ENCODE peak calls at places on chromosome 11, in four cellular contexts. One of them, this sample, is unnamed. For H3K27me3, the result is how much of the 10 kb centered on the place peaks cover.

GRCh38 chr11:64765841-64766682 is 6.3 kb upstream of the PYGM start:
- DNase-seq in pancreas: no peak
- DNase-seq in fibroblast of lung: no peak
- DNase-seq in neural progenitor cell: no peak
- DNase-seq in this sample: peak

GRCh38 chr11:63961608-63962412 is 12.6 kb upstream of the COX8A start:
- DNase-seq in pancreas: no peak
- DNase-seq in neural progenitor cell: peak
- DNase-seq in fibroblast of lung: peak
- DNase-seq in this sample: no peak

GRCh38 chr11:126862664-126863247 is 137.8 kb downstream of the KIRREL3 start:
- DNase-seq in pancreas: no peak
- DNase-seq in fibroblast of lung: no peak
- DNase-seq in neural progenitor cell: peak
- DNase-seq in this sample: no peak

GRCh38 chr11:10480760-10481159 is 25.7 kb downstream of the AMPD3 start:
- DNase-seq in neural progenitor cell: no peak
- DNase-seq in pancreas: no peak
- DNase-seq in fibroblast of lung: no peak
- DNase-seq in this sample: no peak

GRCh38 chr11:62337682-62338181 is 484 bp downstream of the ASRGL1 start:
- DNase-seq in neural progenitor cell: peak
- DNase-seq in fibroblast of lung: no peak
- DNase-seq in pancreas: peak
- DNase-seq in this sample: no peak

GRCh38 chr11:123640677-123641494 is 13.5 kb downstream of the SCN3B start:
- DNase-seq in fibroblast of lung: peak
- DNase-seq in pancreas: peak
- DNase-seq in neural progenitor cell: peak
- DNase-seq in this sample: peak

GRCh38 chr11:119591836-119592310 is 137.1 kb downstream of the NECTIN1 start:
- DNase-seq in neural progenitor cell: no peak
- DNase-seq in fibroblast of lung: no peak
- DNase-seq in pancreas: no peak
- DNase-seq in this sample: no peak

GRCh38 chr11:87338046-87338639 is 300.4 kb downstream of the TMEM135 start:
- DNase-seq in fibroblast of lung: no peak
- DNase-seq in pancreas: no peak
- DNase-seq in neural progenitor cell: no peak
- DNase-seq in this sample: no peak

GRCh38 chr11:70367071-70367470 is 31.3 kb upstream of the CTTN start:
- DNase-seq in neural progenitor cell: no peak
- DNase-seq in pancreas: no peak
- DNase-seq in fibroblast of lung: peak
- DNase-seq in this sample: no peak

GRCh38 chr11:77406396-77406795 is 67.5 kb downstream of the PAK1 start:
- DNase-seq in neural progenitor cell: no peak
- DNase-seq in fibroblast of lung: no peak
- DNase-seq in pancreas: no peak
- DNase-seq in this sample: no peak

GRCh38 chr11:35377262-35377661 is 42.1 kb downstream of the SLC1A2 start:
- DNase-seq in fibroblast of lung: no peak
- DNase-seq in neural progenitor cell: no peak
- DNase-seq in pancreas: no peak
- DNase-seq in this sample: no peak

GRCh38 chr11:14722507-14722906 is 78.9 kb downstream of the PDE3B start:
- DNase-seq in pancreas: no peak
- DNase-seq in fibroblast of lung: peak
- DNase-seq in neural progenitor cell: no peak
- DNase-seq in this sample: no peak

GRCh38 chr11:76838422-76839068 is 22.2 kb upstream of the ACER3 start:
- DNase-seq in pancreas: no peak
- DNase-seq in neural progenitor cell: peak
- DNase-seq in fibroblast of lung: peak
- DNase-seq in this sample: no peak

GRCh38 chr11:47514825-47515647 is 37.9 kb downstream of the CELF1 start:
- DNase-seq in fibroblast of lung: peak
- DNase-seq in neural progenitor cell: no peak
- DNase-seq in pancreas: no peak
- DNase-seq in this sample: no peak

GRCh38 chr11:78645226-78646202 is 70.8 kb upstream of the NARS2 start:
- DNase-seq in fibroblast of lung: peak
- DNase-seq in neural progenitor cell: peak
- DNase-seq in pancreas: peak
- DNase-seq in this sample: peak

GRCh38 chr11:95228081-95228859 is 2.7 kb downstream of the SESN3 start:
- DNase-seq in neural progenitor cell: no peak
- DNase-seq in pancreas: no peak
- DNase-seq in fibroblast of lung: peak
- DNase-seq in this sample: no peak

GRCh38 chr11:67614730-67615454 is 8.2 kb downstream of the NDUFV1 start:
- DNase-seq in neural progenitor cell: no peak
- DNase-seq in pancreas: no peak
- DNase-seq in fibroblast of lung: no peak
- DNase-seq in this sample: no peak

GRCh38 chr11:65066805-65067291 is 8.5 kb upstream of the NAALADL1 start:
- DNase-seq in neural progenitor cell: peak
- DNase-seq in fibroblast of lung: no peak
- DNase-seq in pancreas: no peak
- DNase-seq in this sample: no peak

GRCh38 chr11:704799-705645 is 1.0 kb upstream of the EPS8L2 start:
- DNase-seq in pancreas: peak
- DNase-seq in fibroblast of lung: no peak
- DNase-seq in neural progenitor cell: no peak
- DNase-seq in this sample: peak

GRCh38 chr11:71171024-71171423 is 81.4 kb downstream of the SHANK2 start:
- DNase-seq in fibroblast of lung: no peak
- DNase-seq in pancreas: no peak
- DNase-seq in neural progenitor cell: no peak
- DNase-seq in this sample: no peak

GRCh38 chr11:67404515-67405195 is 772 bp downstream of the TBC1D10C start:
- DNase-seq in neural progenitor cell: no peak
- DNase-seq in fibroblast of lung: no peak
- DNase-seq in pancreas: no peak
- DNase-seq in this sample: no peak

GRCh38 chr11:122367809-122368231 is 251.8 kb upstream of the BLID start:
- DNase-seq in pancreas: peak
- DNase-seq in neural progenitor cell: peak
- DNase-seq in fibroblast of lung: peak
- DNase-seq in this sample: no peak

GRCh38 chr11:26762089-26762488 is 40.2 kb upstream of the SLC5A12 start:
- DNase-seq in pancreas: no peak
- DNase-seq in neural progenitor cell: no peak
- DNase-seq in fibroblast of lung: no peak
- DNase-seq in this sample: no peak

GRCh38 chr11:117547188-117547831 is 219.7 kb downstream of the CEP164 start:
- DNase-seq in neural progenitor cell: peak
- DNase-seq in fibroblast of lung: no peak
- DNase-seq in pancreas: no peak
- DNase-seq in this sample: no peak

GRCh38 chr11:117545706-117546105 is 218.1 kb downstream of the CEP164 start:
- DNase-seq in pancreas: no peak
- DNase-seq in neural progenitor cell: no peak
- DNase-seq in fibroblast of lung: no peak
- DNase-seq in this sample: no peak

GRCh38 chr11:117546431-117547160 is 218.9 kb downstream of the CEP164 start:
- DNase-seq in neural progenitor cell: peak
- DNase-seq in pancreas: no peak
- DNase-seq in fibroblast of lung: no peak
- DNase-seq in this sample: no peak

GRCh38 chr11:117547911-117548310 is 220.3 kb downstream of the CEP164 start:
- DNase-seq in neural progenitor cell: no peak
- DNase-seq in fibroblast of lung: no peak
- DNase-seq in pancreas: no peak
- DNase-seq in this sample: no peak

DNA sequence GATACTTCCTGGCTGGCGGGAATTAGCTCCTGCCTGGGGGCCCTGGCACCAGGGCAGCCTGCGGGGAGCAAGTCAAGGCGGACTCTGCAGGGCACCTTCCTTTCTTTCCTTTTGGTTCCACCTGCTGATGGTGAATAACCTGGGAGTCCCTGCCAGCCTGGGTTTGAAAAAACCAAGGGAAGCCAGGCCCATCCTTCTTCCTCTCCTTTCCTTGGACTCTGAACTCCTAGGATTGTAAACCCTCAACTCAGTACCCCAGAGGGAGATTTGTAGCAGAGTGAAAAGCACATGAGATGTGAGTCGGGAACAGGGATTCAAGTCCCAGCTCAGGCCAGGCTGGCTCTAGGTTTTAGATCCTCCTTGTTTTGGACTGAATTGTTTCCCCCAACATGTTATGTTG is 216.8 kb downstream of the CEP164 start:
- DNase-seq in fibroblast of lung: no peak
- DNase-seq in neural progenitor cell: no peak
- DNase-seq in pancreas: no peak
- DNase-seq in this sample: no peak
- H3K27me3 ChIP-seq in fibroblast of lung: under half
- H3K27me3 ChIP-seq in neural progenitor cell: under half
- H3K27me3 ChIP-seq in pancreas: under half
- H3K27me3 ChIP-seq in this sample: under half

GRCh38 chr11:30440510-30440909 is 117.6 kb downstream of the ARL14EP start:
- DNase-seq in neural progenitor cell: no peak
- DNase-seq in pancreas: no peak
- DNase-seq in fibroblast of lung: no peak
- DNase-seq in this sample: no peak
- H3K27me3 ChIP-seq in neural progenitor cell: under half
- H3K27me3 ChIP-seq in pancreas: under half
- H3K27me3 ChIP-seq in fibroblast of lung: under half
- H3K27me3 ChIP-seq in this sample: under half

DNA sequence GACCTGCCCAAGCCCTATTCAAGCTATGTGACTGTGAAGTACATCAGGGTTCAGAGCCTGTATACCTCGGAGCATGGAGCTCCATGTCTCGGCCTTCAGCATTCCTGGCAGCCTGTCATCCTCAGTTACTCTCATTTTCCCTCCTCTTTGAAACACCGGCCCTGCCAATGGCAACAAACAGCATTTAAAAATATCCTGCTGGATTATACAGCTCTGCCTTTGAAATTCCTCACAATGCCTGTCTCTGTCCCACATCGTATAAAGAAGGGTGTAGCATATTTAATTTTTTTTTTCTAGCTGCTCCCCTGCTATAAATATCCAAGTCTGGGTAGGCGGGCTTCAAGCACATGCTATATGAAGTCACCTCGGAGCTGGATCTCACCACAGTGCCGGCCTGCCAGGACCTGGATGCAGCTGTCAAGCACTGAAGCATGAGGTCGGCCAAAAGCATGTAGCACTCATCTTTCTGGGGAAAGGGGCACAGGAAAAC is 11.8 kb downstream of the ABTB2 start:
- DNase-seq in neural progenitor cell: no peak
- DNase-seq in pancreas: no peak
- DNase-seq in fibroblast of lung: peak
- DNase-seq in this sample: peak
- H3K27me3 ChIP-seq in neural progenitor cell: under half
- H3K27me3 ChIP-seq in pancreas: under half
- H3K27me3 ChIP-seq in fibroblast of lung: under half
- H3K27me3 ChIP-seq in this sample: under half

GRCh38 chr11:120839846-120840402 is 184.0 kb upstream of the TBCEL start:
- DNase-seq in fibroblast of lung: no peak
- DNase-seq in neural progenitor cell: no peak
- DNase-seq in pancreas: no peak
- DNase-seq in this sample: no peak

GRCh38 chr11:120834686-120835225 is 189.1 kb upstream of the TBCEL start:
- DNase-seq in neural progenitor cell: peak
- DNase-seq in pancreas: no peak
- DNase-seq in fibroblast of lung: no peak
- DNase-seq in this sample: no peak

GRCh38 chr11:120839201-120839600 is 184.7 kb upstream of the TBCEL start:
- DNase-seq in neural progenitor cell: no peak
- DNase-seq in pancreas: no peak
- DNase-seq in fibroblast of lung: no peak
- DNase-seq in this sample: no peak

GRCh38 chr11:120832609-120833221 is 191.2 kb upstream of the TBCEL start:
- DNase-seq in pancreas: no peak
- DNase-seq in fibroblast of lung: no peak
- DNase-seq in neural progenitor cell: peak
- DNase-seq in this sample: no peak

DNA sequence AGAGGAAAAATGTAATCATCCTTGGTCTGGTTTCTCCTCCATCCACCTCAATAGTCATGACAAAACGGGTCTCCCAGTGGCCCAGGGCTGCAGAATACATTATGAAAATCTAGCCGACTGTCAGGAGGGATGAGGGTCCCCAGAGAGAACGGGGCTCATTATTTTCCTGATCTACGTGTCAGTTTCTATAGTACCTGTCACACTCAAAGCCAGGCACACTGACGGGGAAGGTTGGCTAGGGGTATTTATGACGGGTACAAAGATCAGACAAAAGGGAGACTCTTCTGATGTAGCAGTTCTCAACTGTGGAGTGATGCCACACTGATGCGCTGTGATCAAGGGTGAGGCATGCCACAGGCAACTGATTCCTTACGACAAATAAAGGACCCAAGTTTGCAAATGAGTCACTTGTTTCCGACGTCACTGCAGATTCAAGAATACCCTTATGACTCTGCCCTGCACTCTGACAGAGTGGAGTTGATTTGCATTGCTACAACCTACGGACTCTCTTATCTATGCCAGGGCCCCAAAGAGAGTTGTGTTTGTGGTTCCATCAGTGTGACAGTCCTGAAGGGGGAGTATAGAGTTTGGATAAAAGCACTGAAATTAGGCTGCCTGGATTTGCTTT is 188.2 kb upstream of the TBCEL start:
- DNase-seq in neural progenitor cell: no peak
- DNase-seq in fibroblast of lung: no peak
- DNase-seq in pancreas: no peak
- DNase-seq in this sample: no peak
- H3K27me3 ChIP-seq in neural progenitor cell: under half
- H3K27me3 ChIP-seq in fibroblast of lung: under half
- H3K27me3 ChIP-seq in pancreas: under half
- H3K27me3 ChIP-seq in this sample: under half

GRCh38 chr11:74141908-74142307 is 28.9 kb downstream of the C2CD3 start:
- DNase-seq in fibroblast of lung: no peak
- DNase-seq in neural progenitor cell: no peak
- DNase-seq in pancreas: no peak
- DNase-seq in this sample: no peak
- H3K27me3 ChIP-seq in fibroblast of lung: under half
- H3K27me3 ChIP-seq in neural progenitor cell: under half
- H3K27me3 ChIP-seq in pancreas: under half
- H3K27me3 ChIP-seq in this sample: under half

GRCh38 chr11:114052160-114052559 is 7.4 kb upstream of the ZBTB16 start:
- DNase-seq in neural progenitor cell: no peak
- DNase-seq in fibroblast of lung: no peak
- DNase-seq in pancreas: no peak
- DNase-seq in this sample: no peak

GRCh38 chr11:114056409-114056808 is 3.1 kb upstream of the ZBTB16 start:
- DNase-seq in neural progenitor cell: no peak
- DNase-seq in fibroblast of lung: no peak
- DNase-seq in pancreas: no peak
- DNase-seq in this sample: no peak

GRCh38 chr11:114057147-114057546 is 2.4 kb upstream of the ZBTB16 start:
- DNase-seq in neural progenitor cell: no peak
- DNase-seq in pancreas: peak
- DNase-seq in fibroblast of lung: no peak
- DNase-seq in this sample: no peak

GRCh38 chr11:114053406-114053805 is 6.1 kb upstream of the ZBTB16 start:
- DNase-seq in fibroblast of lung: no peak
- DNase-seq in pancreas: no peak
- DNase-seq in neural progenitor cell: no peak
- DNase-seq in this sample: no peak

GRCh38 chr11:114054830-114055229 is 4.7 kb upstream of the ZBTB16 start:
- DNase-seq in pancreas: no peak
- DNase-seq in fibroblast of lung: no peak
- DNase-seq in neural progenitor cell: no peak
- DNase-seq in this sample: no peak
- H3K27me3 ChIP-seq in pancreas: under half
- H3K27me3 ChIP-seq in fibroblast of lung: under half
- H3K27me3 ChIP-seq in neural progenitor cell: under half
- H3K27me3 ChIP-seq in this sample: under half

This sample was measured in gastrocnemius medialis.